ENCODE peak calls at places on chromosome 13, in six cellular contexts. One of them, this sample, is unnamed.
A peak's percentile ranks its signal among the peaks of the same experiment; 100 is the strongest.

GRCh38 chr13:63609574-63609973 is 2193.9 kb upstream of the PCDH20 start:
- DNase-seq in HL-60: no peak
- DNase-seq in ascending aorta: no peak
- DNase-seq in left ventricle myocardium inferior: no peak
- DNase-seq in breast epithelium: no peak
- DNase-seq in mesendoderm: no peak
- DNase-seq in this sample: no peak

GRCh38 chr13:92260363-92260762 is 861.9 kb downstream of the GPC5 start:
- DNase-seq in ascending aorta: no peak
- DNase-seq in HL-60: no peak
- DNase-seq in breast epithelium: no peak
- DNase-seq in mesendoderm: peak; percentile 5
- DNase-seq in left ventricle myocardium inferior: no peak
- DNase-seq in this sample: no peak

GRCh38 chr13:37598572-37598971 is at the start of gene POSTN:
- DNase-seq in breast epithelium: no peak
- DNase-seq in ascending aorta: no peak
- DNase-seq in left ventricle myocardium inferior: no peak
- DNase-seq in mesendoderm: peak; percentile 6
- DNase-seq in HL-60: no peak
- DNase-seq in this sample: no peak

GRCh38 chr13:110246530-110246929 is 60.4 kb downstream of the COL4A1 start:
- DNase-seq in ascending aorta: peak; percentile 58
- DNase-seq in breast epithelium: no peak
- DNase-seq in mesendoderm: no peak
- DNase-seq in HL-60: no peak
- DNase-seq in left ventricle myocardium inferior: no peak
- DNase-seq in this sample: peak; percentile 70

GRCh38 chr13:26772531-26772930 is 11.9 kb upstream of the GPR12 start:
- DNase-seq in ascending aorta: no peak
- DNase-seq in HL-60: no peak
- DNase-seq in mesendoderm: no peak
- DNase-seq in left ventricle myocardium inferior: no peak
- DNase-seq in breast epithelium: no peak
- DNase-seq in this sample: no peak

GRCh38 chr13:105638446-105638845 is 897.0 kb downstream of the EFNB2 start:
- DNase-seq in mesendoderm: no peak
- DNase-seq in ascending aorta: no peak
- DNase-seq in left ventricle myocardium inferior: no peak
- DNase-seq in HL-60: no peak
- DNase-seq in breast epithelium: no peak
- DNase-seq in this sample: no peak

GRCh38 chr13:55999709-56000108 is 1141.0 kb upstream of the PRR20A start:
- DNase-seq in HL-60: no peak
- DNase-seq in ascending aorta: no peak
- DNase-seq in breast epithelium: no peak
- DNase-seq in mesendoderm: peak; percentile 47
- DNase-seq in left ventricle myocardium inferior: no peak
- DNase-seq in this sample: peak; percentile 9

GRCh38 chr13:100274942-100275506 is 186.1 kb downstream of the PCCA start:
- DNase-seq in mesendoderm: peak; percentile 54
- DNase-seq in HL-60: no peak
- DNase-seq in breast epithelium: no peak
- DNase-seq in ascending aorta: no peak
- DNase-seq in left ventricle myocardium inferior: no peak
- DNase-seq in this sample: peak; percentile 20

GRCh38 chr13:50323440-50324070 is 308.3 kb downstream of the KCNRG start:
- DNase-seq in mesendoderm: no peak
- DNase-seq in HL-60: no peak
- DNase-seq in breast epithelium: no peak
- DNase-seq in ascending aorta: no peak
- DNase-seq in left ventricle myocardium inferior: no peak
- DNase-seq in this sample: no peak

GRCh38 chr13:93882086-93882651 is 597.3 kb downstream of the DCT start:
- DNase-seq in ascending aorta: no peak
- DNase-seq in left ventricle myocardium inferior: no peak
- DNase-seq in HL-60: no peak
- DNase-seq in breast epithelium: no peak
- DNase-seq in mesendoderm: no peak
- DNase-seq in this sample: no peak

GRCh38 chr13:42891591-42891990 is 100.5 kb downstream of the EPSTI1 start:
- DNase-seq in left ventricle myocardium inferior: no peak
- DNase-seq in HL-60: no peak
- DNase-seq in mesendoderm: no peak
- DNase-seq in breast epithelium: no peak
- DNase-seq in ascending aorta: no peak
- DNase-seq in this sample: no peak

GRCh38 chr13:71758823-71759222 is 108.2 kb downstream of the DACH1 start:
- DNase-seq in breast epithelium: no peak
- DNase-seq in mesendoderm: peak; percentile 13
- DNase-seq in ascending aorta: no peak
- DNase-seq in left ventricle myocardium inferior: no peak
- DNase-seq in HL-60: no peak
- DNase-seq in this sample: no peak

GRCh38 chr13:40469581-40470282 is 196.7 kb downstream of the FOXO1 start:
- DNase-seq in HL-60: no peak
- DNase-seq in mesendoderm: peak; percentile 36
- DNase-seq in ascending aorta: peak; percentile 57
- DNase-seq in breast epithelium: no peak
- DNase-seq in left ventricle myocardium inferior: no peak
- DNase-seq in this sample: no peak

GRCh38 chr13:95254341-95254740 is 46.9 kb downstream of the ABCC4 start:
- DNase-seq in breast epithelium: no peak
- DNase-seq in ascending aorta: no peak
- DNase-seq in mesendoderm: peak; percentile 19
- DNase-seq in left ventricle myocardium inferior: no peak
- DNase-seq in HL-60: no peak
- DNase-seq in this sample: no peak

GRCh38 chr13:110438211-110438610 is 123.3 kb downstream of the RAB20 start:
- DNase-seq in left ventricle myocardium inferior: no peak
- DNase-seq in HL-60: no peak
- DNase-seq in ascending aorta: no peak
- DNase-seq in breast epithelium: no peak
- DNase-seq in mesendoderm: no peak
- DNase-seq in this sample: no peak

GRCh38 chr13:72808917-72809500 is 27.1 kb downstream of the PIBF1 start:
- DNase-seq in ascending aorta: no peak
- DNase-seq in left ventricle myocardium inferior: no peak
- DNase-seq in mesendoderm: peak; percentile 16
- DNase-seq in HL-60: no peak
- DNase-seq in breast epithelium: no peak
- DNase-seq in this sample: no peak

GRCh38 chr13:20711301-20712044 is 8.0 kb downstream of the IL17D start:
- DNase-seq in breast epithelium: no peak
- DNase-seq in ascending aorta: no peak
- DNase-seq in HL-60: no peak
- DNase-seq in left ventricle myocardium inferior: no peak
- DNase-seq in mesendoderm: peak; percentile 88
- DNase-seq in this sample: no peak

GRCh38 chr13:25187596-25187995 is 15.5 kb upstream of the AMER2 start:
- DNase-seq in breast epithelium: no peak
- DNase-seq in left ventricle myocardium inferior: no peak
- DNase-seq in ascending aorta: peak; percentile 22
- DNase-seq in HL-60: no peak
- DNase-seq in mesendoderm: no peak
- DNase-seq in this sample: no peak

GRCh38 chr13:41917641-41918040 is 43.3 kb downstream of the VWA8 start:
- DNase-seq in ascending aorta: no peak
- DNase-seq in mesendoderm: no peak
- DNase-seq in left ventricle myocardium inferior: no peak
- DNase-seq in HL-60: no peak
- DNase-seq in breast epithelium: no peak
- DNase-seq in this sample: no peak

GRCh38 chr13:73268306-73268705 is 209.5 kb downstream of the KLF5 start:
- DNase-seq in ascending aorta: no peak
- DNase-seq in left ventricle myocardium inferior: no peak
- DNase-seq in mesendoderm: no peak
- DNase-seq in breast epithelium: no peak
- DNase-seq in HL-60: no peak
- DNase-seq in this sample: no peak

GRCh38 chr13:44903596-44903995 is 85.7 kb downstream of the NUFIP1 start:
- DNase-seq in mesendoderm: peak; percentile 54
- DNase-seq in left ventricle myocardium inferior: peak; percentile 86
- DNase-seq in HL-60: no peak
- DNase-seq in ascending aorta: peak; percentile 90
- DNase-seq in breast epithelium: no peak
- DNase-seq in this sample: peak; percentile 82

GRCh38 chr13:48505597-48506091 is 27.2 kb downstream of the RCBTB2 start:
- DNase-seq in mesendoderm: peak; percentile 54
- DNase-seq in left ventricle myocardium inferior: no peak
- DNase-seq in ascending aorta: peak; percentile 80
- DNase-seq in breast epithelium: no peak
- DNase-seq in HL-60: peak; percentile 46
- DNase-seq in this sample: no peak

GRCh38 chr13:99988469-99989375 is 7.1 kb downstream of the ZIC2 start:
- DNase-seq in HL-60: no peak
- DNase-seq in left ventricle myocardium inferior: no peak
- DNase-seq in ascending aorta: no peak
- DNase-seq in breast epithelium: no peak
- DNase-seq in mesendoderm: peak; percentile 77
- DNase-seq in this sample: no peak

GRCh38 chr13:92896842-92897241 is 329.8 kb upstream of the GPC6 start:
- DNase-seq in left ventricle myocardium inferior: no peak
- DNase-seq in breast epithelium: no peak
- DNase-seq in mesendoderm: peak; percentile 55
- DNase-seq in HL-60: no peak
- DNase-seq in ascending aorta: no peak
- DNase-seq in this sample: peak; percentile 37

GRCh38 chr13:52924241-52925148 is 76.1 kb upstream of the PCDH8 start:
- DNase-seq in HL-60: no peak
- DNase-seq in ascending aorta: no peak
- DNase-seq in breast epithelium: no peak
- DNase-seq in left ventricle myocardium inferior: no peak
- DNase-seq in mesendoderm: no peak
- DNase-seq in this sample: peak; percentile 32
- H3K27ac ChIP-seq in HL-60: no peak overlapping the region
- H3K27ac ChIP-seq in ascending aorta: no peak overlapping the region
- H3K27ac ChIP-seq in breast epithelium: peak overlapping the region; percentile 81
- H3K27ac ChIP-seq in left ventricle myocardium inferior: peak overlapping the region; percentile 64
- H3K27ac ChIP-seq in mesendoderm: no peak overlapping the region
- H3K27ac ChIP-seq in this sample: no peak overlapping the region

GRCh38 chr13:66950666-66951065 is 279.5 kb downstream of the PCDH9 start:
- DNase-seq in HL-60: no peak
- DNase-seq in left ventricle myocardium inferior: no peak
- DNase-seq in mesendoderm: no peak
- DNase-seq in breast epithelium: no peak
- DNase-seq in ascending aorta: no peak
- DNase-seq in this sample: no peak
- H3K27ac ChIP-seq in HL-60: no peak overlapping the region
- H3K27ac ChIP-seq in left ventricle myocardium inferior: no peak overlapping the region
- H3K27ac ChIP-seq in mesendoderm: no peak overlapping the region
- H3K27ac ChIP-seq in breast epithelium: no peak overlapping the region
- H3K27ac ChIP-seq in ascending aorta: no peak overlapping the region
- H3K27ac ChIP-seq in this sample: no peak overlapping the region

GRCh38 chr13:112615391-112615790 is 27.4 kb upstream of the TUBGCP3 start:
- DNase-seq in breast epithelium: no peak
- DNase-seq in ascending aorta: no peak
- DNase-seq in left ventricle myocardium inferior: no peak
- DNase-seq in HL-60: no peak
- DNase-seq in mesendoderm: no peak
- DNase-seq in this sample: peak; percentile 6

GRCh38 chr13:112619730-112620639 is 32.0 kb upstream of the TUBGCP3 start:
- DNase-seq in mesendoderm: peak; percentile 93
- DNase-seq in ascending aorta: no peak
- DNase-seq in left ventricle myocardium inferior: peak; percentile 38
- DNase-seq in breast epithelium: no peak
- DNase-seq in HL-60: no peak
- DNase-seq in this sample: peak; percentile 5

GRCh38 chr13:112618501-112618900 is 30.5 kb upstream of the TUBGCP3 start:
- DNase-seq in mesendoderm: no peak
- DNase-seq in HL-60: no peak
- DNase-seq in breast epithelium: no peak
- DNase-seq in left ventricle myocardium inferior: no peak
- DNase-seq in ascending aorta: no peak
- DNase-seq in this sample: peak; percentile 5

GRCh38 chr13:112616586-112617381 is 28.8 kb upstream of the TUBGCP3 start:
- DNase-seq in left ventricle myocardium inferior: no peak
- DNase-seq in mesendoderm: peak; percentile 75
- DNase-seq in HL-60: peak; percentile 35
- DNase-seq in ascending aorta: no peak
- DNase-seq in breast epithelium: no peak
- DNase-seq in this sample: peak; percentile 70

GRCh38 chr13:112617754-112618375 is 29.9 kb upstream of the TUBGCP3 start:
- DNase-seq in HL-60: no peak
- DNase-seq in mesendoderm: no peak
- DNase-seq in ascending aorta: no peak
- DNase-seq in breast epithelium: no peak
- DNase-seq in left ventricle myocardium inferior: no peak
- DNase-seq in this sample: peak; percentile 7
- H3K27ac ChIP-seq in HL-60: no peak overlapping the region
- H3K27ac ChIP-seq in mesendoderm: no peak overlapping the region
- H3K27ac ChIP-seq in ascending aorta: no peak overlapping the region
- H3K27ac ChIP-seq in breast epithelium: no peak overlapping the region
- H3K27ac ChIP-seq in left ventricle myocardium inferior: no peak overlapping the region
- H3K27ac ChIP-seq in this sample: no peak overlapping the region

GRCh38 chr13:113834496-113835200 is 29.2 kb downstream of the GAS6 start:
- DNase-seq in mesendoderm: no peak
- DNase-seq in ascending aorta: no peak
- DNase-seq in HL-60: no peak
- DNase-seq in left ventricle myocardium inferior: peak; percentile 15
- DNase-seq in breast epithelium: no peak
- DNase-seq in this sample: no peak

GRCh38 chr13:113832631-113833030 is 31.2 kb downstream of the GAS6 start:
- DNase-seq in ascending aorta: no peak
- DNase-seq in left ventricle myocardium inferior: peak; percentile 13
- DNase-seq in mesendoderm: no peak
- DNase-seq in breast epithelium: no peak
- DNase-seq in HL-60: no peak
- DNase-seq in this sample: no peak

GRCh38 chr13:113832204-113832603 is 31.7 kb downstream of the GAS6 start:
- DNase-seq in HL-60: no peak
- DNase-seq in breast epithelium: no peak
- DNase-seq in ascending aorta: no peak
- DNase-seq in left ventricle myocardium inferior: no peak
- DNase-seq in mesendoderm: no peak
- DNase-seq in this sample: no peak

GRCh38 chr13:113831061-113831460 is 32.8 kb downstream of the GAS6 start:
- DNase-seq in breast epithelium: no peak
- DNase-seq in HL-60: no peak
- DNase-seq in left ventricle myocardium inferior: no peak
- DNase-seq in ascending aorta: no peak
- DNase-seq in mesendoderm: no peak
- DNase-seq in this sample: no peak

DNA sequence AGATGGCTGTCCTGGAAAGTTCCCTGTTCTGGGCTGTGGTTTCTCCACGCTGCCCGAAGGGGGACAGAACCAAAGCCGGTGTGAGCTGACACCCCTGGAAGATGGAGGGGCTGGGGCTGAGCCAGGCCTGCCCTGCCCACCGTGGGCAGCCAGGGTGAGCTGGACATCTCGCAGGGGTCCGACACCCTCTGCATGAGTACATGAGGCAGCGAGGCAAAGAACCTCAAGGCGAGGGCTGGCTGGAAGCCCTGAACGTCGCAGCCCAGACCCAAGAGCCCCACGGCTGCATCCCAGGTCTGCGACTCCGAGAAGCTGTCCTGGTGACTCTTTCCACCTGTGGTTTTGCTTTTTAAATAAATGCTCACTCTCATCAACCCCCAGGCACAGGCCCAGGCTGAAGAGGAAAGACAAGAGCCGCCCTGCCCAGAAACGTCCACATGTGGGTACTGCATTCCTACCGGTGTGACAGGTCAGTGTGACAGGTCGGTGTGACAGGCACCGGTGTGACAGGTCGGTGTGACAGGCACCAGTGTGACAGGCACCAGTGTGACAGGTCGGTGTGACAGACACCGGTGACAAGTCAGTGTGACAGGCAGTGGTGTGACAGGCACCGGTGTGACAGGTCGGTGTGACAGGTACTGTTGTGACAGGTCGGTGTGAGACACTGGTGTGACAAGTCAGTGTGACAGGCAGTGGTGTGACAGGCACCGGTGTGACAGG is 30.6 kb downstream of the GAS6 start:
- DNase-seq in ascending aorta: no peak
- DNase-seq in breast epithelium: no peak
- DNase-seq in HL-60: no peak
- DNase-seq in left ventricle myocardium inferior: peak; percentile 8
- DNase-seq in mesendoderm: no peak
- DNase-seq in this sample: no peak
- H3K27ac ChIP-seq in ascending aorta: no peak overlapping the region
- H3K27ac ChIP-seq in breast epithelium: no peak overlapping the region
- H3K27ac ChIP-seq in HL-60: no peak overlapping the region
- H3K27ac ChIP-seq in left ventricle myocardium inferior: no peak overlapping the region
- H3K27ac ChIP-seq in mesendoderm: no peak overlapping the region
- H3K27ac ChIP-seq in this sample: no peak overlapping the region

This sample was measured in WERI-Rb-1.